ENCODE peak calls at places on chromosomes 1 and 21, in five cellular contexts. E is AG09309, J is upper lobe of right lung, V is HFFc6, M is AG10803. D is an unnamed sample.

GRCh38 chr1:196678510-196678884 is 26.7 kb downstream of the CFH start:
- DNase-seq in M (peak), J (no peak), E (no peak), V (peak), D (no peak)

GRCh38 chr1:43716559-43717281 is 9.4 kb downstream of the ST3GAL3 start:
- DNase-seq in E (no peak), V (no peak), J (no peak), M (peak), D (no peak)

GRCh38 chr1:11842154-11843041 is 5.2 kb downstream of the NPPA start:
- DNase-seq in M (no peak), J (no peak), E (no peak), V (no peak), D (no peak)

GRCh38 chr1:158037876-158038359 is 44.5 kb downstream of the KIRREL1 start:
- DNase-seq in M (peak), J (no peak), E (no peak), V (peak), D (no peak)

GRCh38 chr1:89815040-89815439 is 5.8 kb upstream of the LRRC8D start:
- DNase-seq in E (no peak), V (no peak), J (no peak), M (no peak), D (no peak)

GRCh38 chr21:35578831-35579470 is 481.4 kb downstream of the SETD4 start:
- DNase-seq in M (peak), J (no peak), E (peak), V (no peak), D (no peak)

GRCh38 chr1:34850382-34850781 is 9.2 kb downstream of the SMIM12 start:
- DNase-seq in M (no peak), E (no peak), V (no peak), J (no peak), D (no peak)

GRCh38 chr1:234154320-234155251 is 218.7 kb upstream of the COA6 start:
- DNase-seq in M (peak), E (peak), J (no peak), V (peak), D (peak)

GRCh38 chr1:168939131-168939946 is 167.2 kb upstream of the ATP1B1 start:
- DNase-seq in E (no peak), J (no peak), M (no peak), V (no peak), D (no peak)

GRCh38 chr1:68782890-68783289 is 286.0 kb upstream of the DEPDC1 start:
- DNase-seq in M (no peak), E (no peak), V (no peak), J (no peak), D (no peak)

GRCh38 chr1:9351654-9352271 is 59.1 kb downstream of the SPSB1 start:
- DNase-seq in E (no peak), J (no peak), M (no peak), V (no peak), D (no peak)

GRCh38 chr21:36347962-36348328 is 27.9 kb downstream of the MORC3 start:
- DNase-seq in M (no peak), E (no peak), J (no peak), V (peak), D (no peak)

GRCh38 chr1:116852910-116853309 is 56.8 kb upstream of the PTGFRN start:
- DNase-seq in V (peak), J (no peak), M (peak), E (no peak), D (no peak)

GRCh38 chr1:92516574-92516973 is 29.8 kb upstream of the GFI1 start:
- DNase-seq in M (no peak), J (no peak), E (no peak), V (no peak), D (no peak)

GRCh38 chr1:92515796-92516201 is 29.1 kb upstream of the GFI1 start:
- DNase-seq in V (no peak), E (no peak), J (no peak), M (peak), D (no peak)

GRCh38 chr1:92509619-92510018 is 22.9 kb upstream of the GFI1 start:
- DNase-seq in E (no peak), J (no peak), M (no peak), V (no peak), D (no peak)

GRCh38 chr1:92511541-92511940 is 24.8 kb upstream of the GFI1 start:
- DNase-seq in M (no peak), J (no peak), E (no peak), V (no peak), D (no peak)
- TF ChIP-seq CTCF in M (no peak), J (no peak), E (no peak), V (no peak), D (no peak)

DNA sequence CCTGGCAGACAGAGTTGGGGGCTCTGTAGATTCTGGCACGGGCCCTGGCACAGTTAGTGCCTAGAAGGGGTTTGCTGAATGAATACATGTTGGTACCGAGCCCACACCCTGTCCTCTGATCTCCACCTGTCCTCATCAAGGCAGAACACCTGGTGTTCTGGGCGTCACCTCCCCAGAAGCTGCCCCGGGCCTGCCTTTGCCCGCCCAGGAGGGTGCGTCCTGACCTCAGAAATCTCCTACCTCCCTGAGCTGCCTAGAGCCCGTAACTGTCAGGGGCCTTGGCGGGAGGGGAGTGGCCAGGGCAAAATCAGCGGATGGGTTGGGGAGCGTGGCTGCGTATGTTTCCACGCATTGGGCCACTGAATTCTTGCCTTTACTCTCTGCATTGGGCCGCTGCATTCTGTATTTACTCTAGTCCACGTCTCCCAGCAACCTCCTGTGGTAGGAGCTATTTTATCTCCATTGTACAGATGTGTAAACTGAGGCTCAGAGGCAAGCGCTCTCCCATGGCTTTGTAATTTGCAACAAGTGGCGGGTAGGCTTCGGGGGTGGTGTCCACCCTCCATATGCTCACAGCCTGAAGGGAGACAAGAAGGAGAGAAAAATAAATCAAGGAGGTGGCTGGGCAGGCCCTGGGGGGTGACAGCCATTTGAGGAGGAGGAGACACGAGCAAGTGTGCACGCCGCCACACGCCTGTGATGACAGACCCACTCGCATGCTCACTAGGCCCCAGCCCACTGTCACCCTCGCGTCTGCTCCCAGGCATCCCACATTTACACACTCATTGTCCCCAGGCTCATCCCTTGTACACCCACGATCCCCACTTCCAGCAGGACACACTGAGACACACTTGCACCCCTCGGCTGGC is 95.7 kb upstream of the WNT4 start:
- DNase-seq in J (no peak), E (no peak), V (no peak), M (no peak), D (no peak)
- TF ChIP-seq CTCF in J (no peak), E (no peak), V (no peak), M (no peak), D (no peak)

DNA sequence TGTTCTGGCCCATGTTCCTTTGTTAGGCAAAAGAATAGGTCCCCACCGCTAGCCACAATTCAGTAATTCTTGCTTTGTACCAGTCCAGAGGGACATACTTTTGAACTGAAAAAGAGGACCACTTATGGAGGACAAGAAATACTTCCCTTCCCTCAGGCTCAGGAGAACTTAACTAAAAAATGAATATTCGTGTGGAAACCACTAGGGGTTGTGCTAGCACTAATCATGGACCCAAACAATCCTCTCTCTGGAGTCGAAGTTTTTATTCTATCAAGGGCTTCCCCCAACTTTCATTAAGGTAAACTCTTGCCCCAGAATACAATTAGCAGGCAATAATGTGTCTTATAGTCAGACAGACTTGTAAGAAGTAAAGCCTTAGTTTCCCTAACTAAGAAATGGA is 19.3 kb downstream of the TNFSF4 start:
- DNase-seq in J (no peak), E (no peak), V (no peak), M (no peak), D (no peak)
- TF ChIP-seq CTCF in J (no peak), E (no peak), V (peak), M (no peak), D (no peak)

DNA sequence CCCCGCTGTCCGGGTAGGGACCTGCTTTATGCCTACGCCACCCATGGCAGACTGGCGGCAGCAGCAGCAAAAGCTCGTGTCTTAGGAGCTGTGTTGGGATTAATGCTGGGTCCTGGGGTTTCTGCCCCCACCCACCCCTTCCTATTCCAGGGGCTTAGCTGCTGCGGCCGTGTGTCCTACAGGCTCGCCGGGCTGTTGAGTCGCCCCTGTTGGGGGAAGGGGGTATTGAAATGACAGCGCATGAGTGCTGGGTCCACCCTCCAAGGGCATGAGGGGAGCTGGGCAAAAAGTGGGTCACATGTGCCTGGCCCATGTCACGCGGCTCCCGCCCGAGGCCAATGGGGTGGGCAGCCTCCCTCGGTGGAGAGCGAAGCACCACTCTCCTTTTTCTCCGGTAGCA is 118.3 kb upstream of the COL6A1 start:
- DNase-seq in E (no peak), M (no peak), V (no peak), J (no peak), D (no peak)
- TF ChIP-seq CTCF in E (no peak), M (no peak), V (peak), J (no peak), D (no peak)

DNA sequence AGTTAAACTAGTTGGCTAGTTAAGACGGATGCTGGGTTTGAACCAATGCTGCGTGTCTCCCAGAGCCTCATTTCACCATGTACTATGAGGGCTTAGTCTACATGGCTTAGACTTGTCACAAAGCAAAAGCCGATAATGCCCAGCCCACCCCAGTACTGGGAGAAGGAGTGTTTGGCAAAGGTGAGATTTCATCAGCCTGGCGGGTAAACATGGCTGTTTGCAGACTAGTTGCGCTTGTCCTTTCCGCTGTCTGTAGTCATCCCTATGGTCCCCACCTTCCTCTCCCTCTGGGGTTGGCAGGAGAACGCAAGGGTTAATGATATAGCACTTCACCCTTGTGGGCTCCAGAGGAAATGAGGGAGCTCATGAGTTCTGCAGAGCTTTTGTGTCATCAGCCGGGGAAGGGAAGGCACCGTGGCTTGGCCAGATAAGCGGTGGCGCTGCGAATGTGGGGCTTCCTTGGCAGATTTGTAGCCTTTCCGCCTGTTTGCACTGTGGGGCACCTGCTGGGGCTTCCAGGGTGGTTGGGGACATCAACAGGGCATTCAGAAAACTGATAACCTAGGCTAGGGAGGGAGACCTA is 29.2 kb downstream of the SOX13 start:
- DNase-seq in J (no peak), E (no peak), V (no peak), M (no peak), D (no peak)
- TF ChIP-seq CTCF in J (no peak), E (no peak), V (no peak), M (no peak), D (no peak)

DNA sequence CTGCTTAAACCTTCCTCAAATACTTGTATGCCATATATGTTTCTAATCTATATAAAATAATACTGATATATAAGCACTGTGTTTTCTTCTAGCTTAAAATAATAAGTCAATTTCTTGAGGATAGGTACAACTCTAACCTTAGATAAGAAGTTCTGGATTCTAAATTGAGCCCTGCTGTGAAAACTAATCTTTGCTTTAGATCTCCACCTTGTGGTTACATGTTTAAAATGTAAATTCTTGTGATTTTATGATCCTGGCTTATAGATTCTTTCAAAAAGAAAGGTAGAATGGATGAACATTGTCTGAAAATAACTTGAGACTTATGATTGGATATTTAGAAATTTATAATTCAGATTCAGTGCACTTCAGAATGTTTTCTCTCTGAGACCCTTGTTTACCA is 38.9 kb upstream of the HMCN1 start:
- DNase-seq in V (no peak), E (no peak), M (no peak), J (no peak), D (no peak)
- TF ChIP-seq CTCF in V (peak), E (no peak), M (peak), J (peak), D (peak)

GRCh38 chr1:202160377-202160940 is at the start of gene PTPN7:
- DNase-seq in E (no peak), J (peak), V (no peak), M (no peak), D (no peak)
- TF ChIP-seq CTCF in E (no peak), J (peak), V (peak), M (no peak), D (no peak)